ENCODE peak calls at places on chromosomes 13 and 19, in six cellular contexts. One of them, this sample, is unnamed. For H3K4me1, the result is how much of the 10 kb centered on the place peaks cover.

GRCh38 chr19:31897292-31897691 is 448.1 kb upstream of the ZNF507 start:
- DNase-seq in esophagus muscularis mucosa: peak
- DNase-seq in breast epithelium: no peak
- DNase-seq in suprapubic skin: no peak
- DNase-seq in HepG2: no peak
- DNase-seq in K562: no peak
- DNase-seq in this sample: no peak

GRCh38 chr19:3095375-3096191 is 1.4 kb downstream of the GNA11 start:
- DNase-seq in esophagus muscularis mucosa: no peak
- DNase-seq in suprapubic skin: peak
- DNase-seq in HepG2: peak
- DNase-seq in breast epithelium: no peak
- DNase-seq in K562: no peak
- DNase-seq in this sample: peak

GRCh38 chr19:34274284-34274826 is 20.0 kb downstream of the GARRE1 start:
- DNase-seq in esophagus muscularis mucosa: no peak
- DNase-seq in HepG2: no peak
- DNase-seq in K562: no peak
- DNase-seq in suprapubic skin: no peak
- DNase-seq in breast epithelium: no peak
- DNase-seq in this sample: no peak

GRCh38 chr19:41893899-41894298 is 10.9 kb downstream of the ARHGEF1 start:
- DNase-seq in suprapubic skin: no peak
- DNase-seq in K562: no peak
- DNase-seq in HepG2: peak
- DNase-seq in esophagus muscularis mucosa: no peak
- DNase-seq in breast epithelium: no peak
- DNase-seq in this sample: peak

GRCh38 chr19:40465025-40465780 is at the start of gene BLVRB:
- DNase-seq in K562: no peak
- DNase-seq in esophagus muscularis mucosa: no peak
- DNase-seq in breast epithelium: no peak
- DNase-seq in HepG2: peak
- DNase-seq in suprapubic skin: no peak
- DNase-seq in this sample: peak

GRCh38 chr19:35908977-35909683 is 1.0 kb upstream of the TYROBP start:
- DNase-seq in suprapubic skin: peak
- DNase-seq in K562: no peak
- DNase-seq in breast epithelium: no peak
- DNase-seq in esophagus muscularis mucosa: peak
- DNase-seq in HepG2: no peak
- DNase-seq in this sample: no peak

GRCh38 chr19:44675516-44675915 is 4.2 kb downstream of the CEACAM19 start:
- DNase-seq in HepG2: no peak
- DNase-seq in K562: no peak
- DNase-seq in suprapubic skin: no peak
- DNase-seq in esophagus muscularis mucosa: no peak
- DNase-seq in breast epithelium: no peak
- DNase-seq in this sample: no peak

GRCh38 chr19:8254286-8255001 is 45.3 kb downstream of the CERS4 start:
- DNase-seq in K562: peak
- DNase-seq in suprapubic skin: no peak
- DNase-seq in HepG2: no peak
- DNase-seq in breast epithelium: no peak
- DNase-seq in esophagus muscularis mucosa: no peak
- DNase-seq in this sample: no peak

GRCh38 chr13:83453723-83454122 is 428.6 kb downstream of the SLITRK1 start:
- DNase-seq in suprapubic skin: no peak
- DNase-seq in K562: no peak
- DNase-seq in esophagus muscularis mucosa: no peak
- DNase-seq in breast epithelium: no peak
- DNase-seq in HepG2: no peak
- DNase-seq in this sample: no peak

GRCh38 chr13:28411859-28412353 is 83.0 kb downstream of the FLT1 start:
- DNase-seq in esophagus muscularis mucosa: no peak
- DNase-seq in K562: no peak
- DNase-seq in suprapubic skin: no peak
- DNase-seq in HepG2: no peak
- DNase-seq in breast epithelium: no peak
- DNase-seq in this sample: no peak

GRCh38 chr19:42125536-42125935 is 6.7 kb downstream of the POU2F2 start:
- DNase-seq in suprapubic skin: no peak
- DNase-seq in HepG2: no peak
- DNase-seq in esophagus muscularis mucosa: no peak
- DNase-seq in breast epithelium: no peak
- DNase-seq in K562: no peak
- DNase-seq in this sample: peak

GRCh38 chr19:49588370-49589122 is 2.4 kb upstream of the PRR12 start:
- DNase-seq in esophagus muscularis mucosa: no peak
- DNase-seq in suprapubic skin: no peak
- DNase-seq in HepG2: no peak
- DNase-seq in K562: no peak
- DNase-seq in breast epithelium: no peak
- DNase-seq in this sample: no peak

GRCh38 chr13:59024434-59024833 is 1139.3 kb downstream of the DIAPH3 start:
- DNase-seq in HepG2: no peak
- DNase-seq in suprapubic skin: no peak
- DNase-seq in esophagus muscularis mucosa: no peak
- DNase-seq in K562: no peak
- DNase-seq in breast epithelium: no peak
- DNase-seq in this sample: no peak

GRCh38 chr13:54361460-54361859 is 1332.8 kb downstream of the OLFM4 start:
- DNase-seq in esophagus muscularis mucosa: no peak
- DNase-seq in HepG2: no peak
- DNase-seq in suprapubic skin: no peak
- DNase-seq in breast epithelium: no peak
- DNase-seq in K562: no peak
- DNase-seq in this sample: no peak

GRCh38 chr13:95481051-95481775 is 71.3 kb upstream of the CLDN10 start:
- DNase-seq in breast epithelium: no peak
- DNase-seq in esophagus muscularis mucosa: no peak
- DNase-seq in HepG2: no peak
- DNase-seq in suprapubic skin: no peak
- DNase-seq in K562: no peak
- DNase-seq in this sample: no peak

GRCh38 chr13:40562975-40563349 is 103.5 kb downstream of the FOXO1 start:
- DNase-seq in HepG2: no peak
- DNase-seq in breast epithelium: no peak
- DNase-seq in suprapubic skin: no peak
- DNase-seq in K562: no peak
- DNase-seq in esophagus muscularis mucosa: no peak
- DNase-seq in this sample: no peak
- H3K4me1 ChIP-seq in HepG2: half or more
- H3K4me1 ChIP-seq in breast epithelium: under half
- H3K4me1 ChIP-seq in suprapubic skin: under half
- H3K4me1 ChIP-seq in K562: under half
- H3K4me1 ChIP-seq in esophagus muscularis mucosa: half or more
- H3K4me1 ChIP-seq in this sample: under half

GRCh38 chr13:22265563-22265962 is 594.7 kb downstream of the FGF9 start:
- DNase-seq in HepG2: no peak
- DNase-seq in esophagus muscularis mucosa: no peak
- DNase-seq in suprapubic skin: no peak
- DNase-seq in K562: no peak
- DNase-seq in breast epithelium: no peak
- DNase-seq in this sample: no peak
- TF ChIP-seq POLR2AphosphoS5 in HepG2: no peak
- TF ChIP-seq POLR2AphosphoS5 in esophagus muscularis mucosa: no peak
- TF ChIP-seq POLR2AphosphoS5 in suprapubic skin: no peak
- TF ChIP-seq POLR2AphosphoS5 in K562: no peak
- TF ChIP-seq POLR2AphosphoS5 in breast epithelium: no peak
- TF ChIP-seq POLR2AphosphoS5 in this sample: no peak

GRCh38 chr13:114022309-114022669 is 48.4 kb upstream of the C13orf46 start:
- DNase-seq in suprapubic skin: no peak
- DNase-seq in K562: no peak
- DNase-seq in HepG2: no peak
- DNase-seq in breast epithelium: no peak
- DNase-seq in esophagus muscularis mucosa: no peak
- DNase-seq in this sample: no peak
- H3K4me1 ChIP-seq in suprapubic skin: under half
- H3K4me1 ChIP-seq in K562: under half
- H3K4me1 ChIP-seq in HepG2: under half
- H3K4me1 ChIP-seq in breast epithelium: under half
- H3K4me1 ChIP-seq in esophagus muscularis mucosa: under half
- H3K4me1 ChIP-seq in this sample: under half

DNA sequence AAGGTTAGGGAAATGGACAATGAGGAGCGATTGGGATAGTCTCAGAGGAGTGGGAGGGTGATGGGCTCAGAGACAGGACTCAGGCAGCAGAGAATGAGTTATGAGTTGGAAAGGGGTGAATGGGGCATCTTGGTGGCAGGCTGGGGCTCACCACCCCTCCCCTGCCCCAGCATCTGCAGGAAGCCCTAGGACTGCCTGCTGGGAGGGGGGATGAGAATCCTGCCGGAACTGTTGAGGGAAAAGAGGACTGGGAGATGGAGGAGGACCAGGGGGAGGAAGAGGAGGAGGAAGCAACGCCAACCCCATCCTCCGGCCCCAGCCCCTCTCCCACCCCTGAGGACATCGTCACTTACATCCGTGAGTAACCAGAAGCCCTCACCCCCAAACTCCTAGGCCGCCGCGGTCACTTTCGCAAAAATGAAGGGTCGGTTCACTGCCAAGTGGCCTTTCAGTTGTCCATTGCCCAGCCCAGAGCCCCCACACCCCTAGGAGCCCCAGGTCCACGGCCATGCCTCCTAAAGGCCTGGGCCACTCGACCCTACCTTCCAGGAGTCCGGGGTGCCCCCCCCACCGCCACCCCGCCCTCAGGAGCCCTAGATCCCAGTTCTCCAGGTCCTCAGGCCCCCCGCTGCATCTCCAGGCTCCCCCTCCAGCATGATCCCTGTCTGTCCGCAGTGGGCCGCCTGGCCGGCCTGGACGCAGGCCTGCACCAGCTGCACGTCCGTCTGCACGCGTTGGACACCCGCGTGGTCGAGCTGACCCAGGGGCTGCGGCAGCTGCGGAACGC is 764 bp downstream of the CLEC11A start:
- DNase-seq in K562: no peak
- DNase-seq in breast epithelium: no peak
- DNase-seq in suprapubic skin: peak
- DNase-seq in HepG2: no peak
- DNase-seq in esophagus muscularis mucosa: no peak
- DNase-seq in this sample: no peak
- TF ChIP-seq POLR2AphosphoS5 in K562: no peak
- TF ChIP-seq POLR2AphosphoS5 in breast epithelium: no peak
- TF ChIP-seq POLR2AphosphoS5 in suprapubic skin: no peak
- TF ChIP-seq POLR2AphosphoS5 in HepG2: no peak
- TF ChIP-seq POLR2AphosphoS5 in esophagus muscularis mucosa: no peak
- TF ChIP-seq POLR2AphosphoS5 in this sample: no peak

GRCh38 chr19:9621156-9622037 is at the start of gene ZNF561:
- DNase-seq in K562: peak
- DNase-seq in suprapubic skin: peak
- DNase-seq in HepG2: peak
- DNase-seq in breast epithelium: peak
- DNase-seq in esophagus muscularis mucosa: peak
- DNase-seq in this sample: peak

GRCh38 chr19:9615828-9616227 is 5.2 kb downstream of the ZNF561 start:
- DNase-seq in esophagus muscularis mucosa: no peak
- DNase-seq in suprapubic skin: no peak
- DNase-seq in HepG2: no peak
- DNase-seq in breast epithelium: no peak
- DNase-seq in K562: no peak
- DNase-seq in this sample: no peak

GRCh38 chr19:9622531-9622930 is 1.5 kb upstream of the ZNF561 start:
- DNase-seq in HepG2: no peak
- DNase-seq in K562: no peak
- DNase-seq in esophagus muscularis mucosa: no peak
- DNase-seq in suprapubic skin: no peak
- DNase-seq in breast epithelium: no peak
- DNase-seq in this sample: no peak

GRCh38 chr19:9620842-9621155 is 233 bp downstream of the ZNF561 start:
- DNase-seq in suprapubic skin: no peak
- DNase-seq in HepG2: no peak
- DNase-seq in esophagus muscularis mucosa: no peak
- DNase-seq in breast epithelium: no peak
- DNase-seq in K562: no peak
- DNase-seq in this sample: no peak
- H3K4me1 ChIP-seq in suprapubic skin: under half
- H3K4me1 ChIP-seq in HepG2: under half
- H3K4me1 ChIP-seq in esophagus muscularis mucosa: half or more
- H3K4me1 ChIP-seq in breast epithelium: under half
- H3K4me1 ChIP-seq in K562: under half
- H3K4me1 ChIP-seq in this sample: under half

DNA sequence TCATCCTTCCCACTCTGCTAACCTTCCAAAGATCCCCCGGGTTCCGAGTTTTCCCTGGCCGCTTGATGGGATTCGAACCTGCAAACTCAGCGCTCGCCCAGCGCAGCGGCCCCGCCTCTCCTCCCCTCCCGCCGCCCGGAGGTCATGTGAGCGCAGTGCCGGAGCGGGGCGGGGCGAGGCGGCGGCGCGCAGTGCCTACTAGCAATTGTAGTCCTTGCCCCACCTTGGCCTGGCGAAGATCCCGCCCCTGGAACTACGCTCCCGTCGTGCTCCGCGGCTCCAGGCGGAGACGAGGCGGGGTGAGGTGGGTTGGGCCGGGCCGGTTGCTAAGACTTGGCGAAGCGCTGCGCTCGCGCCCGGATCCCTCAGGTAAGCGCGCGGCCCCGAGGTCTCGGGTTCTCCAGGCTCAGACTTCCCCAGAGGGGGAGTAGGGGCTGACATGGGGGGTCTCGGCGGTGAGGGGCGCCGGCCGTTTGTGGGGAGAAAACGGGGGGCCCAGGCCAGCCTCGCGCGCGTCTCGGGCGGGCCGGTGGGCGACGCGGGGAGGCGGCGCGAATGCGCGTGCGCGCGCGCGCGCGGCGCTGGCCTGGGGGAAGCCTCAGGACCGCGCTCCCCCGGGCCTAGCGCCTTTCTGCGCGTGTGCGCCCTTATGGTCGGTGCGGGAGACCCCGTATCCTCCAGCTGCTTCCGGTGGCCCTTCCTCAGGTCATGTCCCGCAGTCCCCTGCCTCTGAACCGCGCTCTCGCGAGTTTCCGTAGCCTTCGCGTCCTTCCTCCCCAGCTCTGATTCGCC is at the start of the genes ADAT3 and SCAMP4:
- DNase-seq in breast epithelium: peak
- DNase-seq in suprapubic skin: peak
- DNase-seq in K562: peak
- DNase-seq in HepG2: peak
- DNase-seq in esophagus muscularis mucosa: peak
- DNase-seq in this sample: peak
- TF ChIP-seq POLR2AphosphoS5 in breast epithelium: peak
- TF ChIP-seq POLR2AphosphoS5 in suprapubic skin: no peak
- TF ChIP-seq POLR2AphosphoS5 in K562: peak
- TF ChIP-seq POLR2AphosphoS5 in HepG2: peak
- TF ChIP-seq POLR2AphosphoS5 in esophagus muscularis mucosa: peak
- TF ChIP-seq POLR2AphosphoS5 in this sample: peak